ENCODE peak calls at places on chromosomes 7 and 10, in six cellular contexts. One of them, this sample, is unnamed.

GRCh38 chr7:1537631-1538412 is 7.3 kb downstream of the MAFK start:
- DNase-seq in foreskin melanocyte: no peak
- DNase-seq in amniotic epithelial cell: peak
- DNase-seq in right cardiac atrium: peak
- DNase-seq in GM10248: no peak
- DNase-seq in lower lobe of right lung: peak
- DNase-seq in this sample: no peak

GRCh38 chr10:75679546-75679945 is 248.1 kb downstream of the LRMDA start:
- DNase-seq in lower lobe of right lung: no peak
- DNase-seq in foreskin melanocyte: no peak
- DNase-seq in right cardiac atrium: no peak
- DNase-seq in GM10248: no peak
- DNase-seq in amniotic epithelial cell: no peak
- DNase-seq in this sample: no peak

GRCh38 chr7:157152391-157152937 is 13.7 kb downstream of the UBE3C start:
- DNase-seq in lower lobe of right lung: no peak
- DNase-seq in foreskin melanocyte: no peak
- DNase-seq in amniotic epithelial cell: no peak
- DNase-seq in GM10248: no peak
- DNase-seq in right cardiac atrium: no peak
- DNase-seq in this sample: no peak

GRCh38 chr10:50325449-50326188 is 74.3 kb upstream of the ASAH2 start:
- DNase-seq in amniotic epithelial cell: peak
- DNase-seq in lower lobe of right lung: peak
- DNase-seq in foreskin melanocyte: peak
- DNase-seq in GM10248: peak
- DNase-seq in right cardiac atrium: peak
- DNase-seq in this sample: peak

GRCh38 chr10:73503037-73503436 is 7.2 kb upstream of the PPP3CB start:
- DNase-seq in right cardiac atrium: no peak
- DNase-seq in foreskin melanocyte: no peak
- DNase-seq in lower lobe of right lung: no peak
- DNase-seq in amniotic epithelial cell: no peak
- DNase-seq in GM10248: no peak
- DNase-seq in this sample: no peak

GRCh38 chr7:30888783-30889182 is 22.9 kb upstream of the AQP1 start:
- DNase-seq in foreskin melanocyte: no peak
- DNase-seq in GM10248: no peak
- DNase-seq in right cardiac atrium: peak
- DNase-seq in lower lobe of right lung: no peak
- DNase-seq in amniotic epithelial cell: peak
- DNase-seq in this sample: no peak

GRCh38 chr7:118580743-118581382 is 356.4 kb downstream of the ANKRD7 start:
- DNase-seq in GM10248: no peak
- DNase-seq in lower lobe of right lung: no peak
- DNase-seq in amniotic epithelial cell: no peak
- DNase-seq in right cardiac atrium: no peak
- DNase-seq in foreskin melanocyte: no peak
- DNase-seq in this sample: no peak

GRCh38 chr10:113754768-113755167 is 3.3 kb downstream of the PLEKHS1 start:
- DNase-seq in foreskin melanocyte: no peak
- DNase-seq in GM10248: no peak
- DNase-seq in amniotic epithelial cell: no peak
- DNase-seq in right cardiac atrium: no peak
- DNase-seq in lower lobe of right lung: no peak
- DNase-seq in this sample: no peak

GRCh38 chr7:66921918-66922486 is 977 bp downstream of the TMEM248 start:
- DNase-seq in amniotic epithelial cell: peak
- DNase-seq in right cardiac atrium: no peak
- DNase-seq in GM10248: peak
- DNase-seq in lower lobe of right lung: no peak
- DNase-seq in foreskin melanocyte: no peak
- DNase-seq in this sample: peak

GRCh38 chr7:106485031-106485551 is 175.9 kb downstream of the CCDC71L start:
- DNase-seq in foreskin melanocyte: peak
- DNase-seq in GM10248: no peak
- DNase-seq in lower lobe of right lung: no peak
- DNase-seq in amniotic epithelial cell: peak
- DNase-seq in right cardiac atrium: no peak
- DNase-seq in this sample: no peak

GRCh38 chr10:58967551-58968418 is 208.7 kb upstream of the PHYHIPL start:
- DNase-seq in amniotic epithelial cell: no peak
- DNase-seq in lower lobe of right lung: peak
- DNase-seq in foreskin melanocyte: no peak
- DNase-seq in right cardiac atrium: peak
- DNase-seq in GM10248: peak
- DNase-seq in this sample: peak

GRCh38 chr7:131103997-131104396 is 223.7 kb upstream of the MKLN1 start:
- DNase-seq in amniotic epithelial cell: peak
- DNase-seq in lower lobe of right lung: no peak
- DNase-seq in foreskin melanocyte: no peak
- DNase-seq in right cardiac atrium: no peak
- DNase-seq in GM10248: no peak
- DNase-seq in this sample: no peak

GRCh38 chr7:74183653-74184450 is 9.7 kb downstream of the EIF4H start:
- DNase-seq in right cardiac atrium: no peak
- DNase-seq in foreskin melanocyte: no peak
- DNase-seq in amniotic epithelial cell: no peak
- DNase-seq in lower lobe of right lung: no peak
- DNase-seq in GM10248: no peak
- DNase-seq in this sample: peak

GRCh38 chr7:7422641-7423040 is 113.0 kb downstream of the COL28A1 start:
- DNase-seq in amniotic epithelial cell: no peak
- DNase-seq in GM10248: no peak
- DNase-seq in right cardiac atrium: no peak
- DNase-seq in lower lobe of right lung: no peak
- DNase-seq in foreskin melanocyte: no peak
- DNase-seq in this sample: no peak